ENCODE peak calls at places on chromosomes 13 and 19, in four cellular contexts. One of them, this sample, is unnamed. For H3K4me1, the result is how much of the 10 kb centered on the place peaks cover.

GRCh38 chr19:38059897-38060296 is 152.9 kb downstream of the SIPA1L3 start:
- DNase-seq in IMR-90: no peak
- DNase-seq in heart left ventricle: no peak
- DNase-seq in uterus: no peak
- DNase-seq in this sample: no peak

GRCh38 chr19:38361633-38362075 is 12.7 kb upstream of the PSMD8 start:
- DNase-seq in heart left ventricle: peak
- DNase-seq in uterus: peak
- DNase-seq in IMR-90: peak
- DNase-seq in this sample: peak

GRCh38 chr13:111659842-111660241 is 339.4 kb downstream of the TEX29 start:
- DNase-seq in IMR-90: no peak
- DNase-seq in uterus: no peak
- DNase-seq in heart left ventricle: no peak
- DNase-seq in this sample: no peak

GRCh38 chr13:48853381-48854102 is 122.2 kb upstream of the FNDC3A start:
- DNase-seq in uterus: no peak
- DNase-seq in heart left ventricle: no peak
- DNase-seq in IMR-90: peak
- DNase-seq in this sample: no peak

GRCh38 chr19:19443902-19444693 is 38.6 kb downstream of the GATAD2A start:
- DNase-seq in IMR-90: no peak
- DNase-seq in uterus: no peak
- DNase-seq in heart left ventricle: no peak
- DNase-seq in this sample: no peak

GRCh38 chr19:43699506-43700367 is 16.1 kb upstream of the IRGC start:
- DNase-seq in uterus: no peak
- DNase-seq in IMR-90: peak
- DNase-seq in heart left ventricle: peak
- DNase-seq in this sample: peak

GRCh38 chr13:66359393-66359792 is 870.7 kb downstream of the PCDH9 start:
- DNase-seq in uterus: no peak
- DNase-seq in IMR-90: no peak
- DNase-seq in heart left ventricle: no peak
- DNase-seq in this sample: no peak

GRCh38 chr19:15075801-15076200 is 6.2 kb upstream of the OR1I1 start:
- DNase-seq in heart left ventricle: no peak
- DNase-seq in uterus: no peak
- DNase-seq in IMR-90: no peak
- DNase-seq in this sample: no peak

GRCh38 chr19:8361921-8362793 is 1.8 kb upstream of the ANGPTL4 start:
- DNase-seq in heart left ventricle: peak
- DNase-seq in uterus: peak
- DNase-seq in IMR-90: peak
- DNase-seq in this sample: peak

GRCh38 chr19:35937345-35938281 is 1.4 kb downstream of the LRFN3 start:
- DNase-seq in heart left ventricle: peak
- DNase-seq in uterus: no peak
- DNase-seq in IMR-90: no peak
- DNase-seq in this sample: no peak

GRCh38 chr19:46932346-46932745 is 71.5 kb downstream of the ARHGAP35 start:
- DNase-seq in heart left ventricle: no peak
- DNase-seq in IMR-90: peak
- DNase-seq in uterus: no peak
- DNase-seq in this sample: no peak

DNA sequence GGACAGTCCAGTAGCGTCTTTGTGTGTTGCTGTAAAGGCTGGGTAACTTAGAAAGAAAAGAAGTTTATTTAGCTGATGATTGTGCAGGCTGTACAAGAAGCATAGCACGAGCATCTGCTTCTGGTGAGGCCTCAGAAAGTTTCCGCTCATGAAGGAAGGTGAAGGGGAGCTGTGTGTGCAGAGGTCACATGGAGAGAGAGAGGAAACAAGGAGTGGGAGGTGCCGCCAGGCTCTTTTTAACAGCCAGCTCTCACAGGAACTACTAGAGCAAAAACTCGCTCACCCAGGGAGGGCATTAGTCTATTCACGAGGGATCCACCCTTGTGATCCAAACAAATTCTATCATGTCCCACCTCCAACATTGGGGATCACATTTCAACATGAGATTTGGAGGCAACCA is 99.8 kb downstream of the GPR12 start:
- DNase-seq in IMR-90: no peak
- DNase-seq in uterus: no peak
- DNase-seq in heart left ventricle: no peak
- DNase-seq in this sample: no peak
- H3K4me1 ChIP-seq in IMR-90: under half
- H3K4me1 ChIP-seq in uterus: under half
- H3K4me1 ChIP-seq in heart left ventricle: under half
- H3K4me1 ChIP-seq in this sample: under half

DNA sequence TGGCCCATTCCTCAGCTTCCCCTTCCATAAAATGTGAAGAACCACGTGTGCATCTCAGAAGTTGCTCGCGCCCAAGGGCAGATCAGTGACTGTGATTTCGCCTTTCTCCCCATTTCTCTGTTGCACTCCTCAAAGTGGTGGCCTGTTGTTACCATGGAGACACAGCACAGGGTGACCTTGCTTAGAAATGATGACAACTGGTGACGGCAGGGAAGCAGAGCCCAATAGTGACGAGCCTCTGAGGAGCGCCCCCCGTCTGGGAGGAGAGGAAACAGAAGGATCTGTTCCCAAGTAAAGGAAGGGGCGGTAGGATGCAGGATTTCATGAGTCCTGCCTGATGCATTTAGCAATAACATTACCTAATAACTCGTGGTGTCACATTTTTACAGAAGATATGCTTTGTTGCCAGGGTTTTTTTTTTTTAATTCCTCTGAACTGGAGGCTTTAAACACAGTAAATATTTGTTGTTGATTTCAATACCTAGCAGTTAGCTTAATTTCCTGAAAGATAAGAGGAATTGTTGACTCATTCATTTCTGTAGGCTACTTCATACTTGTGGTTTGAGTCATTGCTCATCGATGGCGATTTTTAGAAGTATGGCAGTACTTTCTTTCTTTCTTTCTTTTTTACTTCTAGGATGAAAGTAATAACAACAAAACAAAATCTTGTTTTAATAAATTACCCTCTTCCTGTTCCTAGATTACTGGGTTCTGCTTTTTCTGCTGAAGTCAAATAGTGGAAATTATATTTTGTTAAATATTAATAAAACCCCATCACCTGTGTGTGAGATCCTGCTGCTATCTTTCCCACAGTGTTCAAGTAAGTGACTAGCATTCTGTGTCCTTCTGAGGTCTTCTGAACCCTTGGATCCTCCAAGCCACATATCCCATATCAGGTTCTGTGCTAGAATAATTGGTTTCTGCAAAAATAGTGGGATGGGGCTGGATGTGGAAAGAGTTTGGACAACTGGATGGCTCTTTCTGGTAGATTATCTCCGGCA is 36.0 kb downstream of the MBNL2 start:
- DNase-seq in heart left ventricle: peak
- DNase-seq in IMR-90: peak
- DNase-seq in uterus: peak
- DNase-seq in this sample: peak
- TF ChIP-seq POLR2A in heart left ventricle: no peak
- TF ChIP-seq POLR2A in IMR-90: no peak
- TF ChIP-seq POLR2A in uterus: no peak
- TF ChIP-seq POLR2A in this sample: no peak

DNA sequence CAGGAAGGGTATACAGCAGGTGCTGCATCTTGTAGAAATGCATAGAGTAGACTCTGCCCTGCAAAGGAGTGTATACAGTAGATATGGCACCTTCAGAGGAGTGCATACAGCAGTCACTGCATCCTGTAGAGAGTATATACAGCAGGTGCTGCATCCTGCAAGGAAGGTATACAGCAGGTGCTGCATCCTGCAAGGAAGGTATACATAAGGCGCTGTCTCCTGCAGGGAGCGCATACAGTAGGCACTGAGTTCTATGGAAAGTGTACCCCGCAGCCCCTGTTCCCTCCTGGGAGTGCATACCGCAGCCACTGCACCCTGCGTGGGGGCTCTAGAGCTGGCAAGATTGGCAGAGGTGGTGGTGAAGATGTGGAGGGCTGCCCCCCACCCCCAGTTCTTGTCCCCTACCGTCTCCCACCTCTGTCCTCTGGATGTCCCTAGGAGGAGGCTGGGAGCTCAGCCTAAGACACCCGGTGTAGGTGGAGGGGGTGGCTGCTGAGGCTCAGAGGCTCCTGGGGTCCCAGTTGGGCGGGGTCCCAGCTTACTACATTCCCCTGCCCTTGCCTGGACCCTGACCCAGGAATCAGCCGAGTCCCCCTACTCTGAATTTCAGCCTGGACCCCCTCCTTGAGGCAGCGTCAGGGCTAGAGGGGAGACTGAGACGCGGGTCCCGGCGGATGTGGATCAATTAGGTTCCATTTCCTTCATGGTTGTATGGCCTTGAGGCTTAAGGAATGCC is 2.3 kb upstream of the ADAMTSL5 start:
- DNase-seq in heart left ventricle: no peak
- DNase-seq in IMR-90: no peak
- DNase-seq in uterus: no peak
- DNase-seq in this sample: no peak
- H3K27ac ChIP-seq in heart left ventricle: no peak
- H3K27ac ChIP-seq in IMR-90: no peak
- H3K27ac ChIP-seq in uterus: no peak
- H3K27ac ChIP-seq in this sample: no peak

DNA sequence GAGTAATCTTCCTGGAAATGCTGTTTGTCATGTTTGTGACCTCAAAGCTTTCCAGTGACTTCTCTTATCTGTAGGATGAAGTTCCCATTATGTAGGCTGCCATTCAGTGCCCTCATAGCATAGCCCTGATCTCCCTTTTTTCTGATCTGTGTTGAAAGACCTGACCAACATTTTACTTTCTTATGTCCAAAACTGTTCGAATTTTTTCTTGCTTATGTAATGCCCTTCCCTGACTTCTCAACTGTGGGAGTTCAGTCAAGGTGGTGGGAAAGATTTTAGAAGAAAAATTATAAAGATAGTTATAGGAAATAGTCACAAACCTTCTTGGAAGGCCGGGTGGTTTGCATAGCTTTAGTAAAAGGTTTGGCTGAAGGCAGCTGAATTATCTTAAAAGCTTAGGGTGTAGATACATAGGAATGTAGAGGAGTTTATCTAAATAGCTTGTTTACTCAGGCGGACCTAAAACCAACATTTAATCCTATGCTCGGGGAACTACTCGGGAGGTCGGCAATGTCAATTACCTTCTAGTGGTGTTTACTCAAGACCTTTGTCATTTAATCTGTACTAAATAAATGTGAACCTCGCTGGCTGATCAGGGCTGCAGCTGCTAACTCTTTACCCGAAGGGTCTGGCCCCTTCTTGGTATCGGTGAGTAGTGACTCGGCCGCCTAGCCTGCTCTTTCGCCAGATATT is 44.3 kb downstream of the PSG3 start:
- DNase-seq in uterus: no peak
- DNase-seq in heart left ventricle: no peak
- DNase-seq in IMR-90: no peak
- DNase-seq in this sample: no peak
- H3K4me1 ChIP-seq in uterus: under half
- H3K4me1 ChIP-seq in heart left ventricle: under half
- H3K4me1 ChIP-seq in IMR-90: under half
- H3K4me1 ChIP-seq in this sample: under half

DNA sequence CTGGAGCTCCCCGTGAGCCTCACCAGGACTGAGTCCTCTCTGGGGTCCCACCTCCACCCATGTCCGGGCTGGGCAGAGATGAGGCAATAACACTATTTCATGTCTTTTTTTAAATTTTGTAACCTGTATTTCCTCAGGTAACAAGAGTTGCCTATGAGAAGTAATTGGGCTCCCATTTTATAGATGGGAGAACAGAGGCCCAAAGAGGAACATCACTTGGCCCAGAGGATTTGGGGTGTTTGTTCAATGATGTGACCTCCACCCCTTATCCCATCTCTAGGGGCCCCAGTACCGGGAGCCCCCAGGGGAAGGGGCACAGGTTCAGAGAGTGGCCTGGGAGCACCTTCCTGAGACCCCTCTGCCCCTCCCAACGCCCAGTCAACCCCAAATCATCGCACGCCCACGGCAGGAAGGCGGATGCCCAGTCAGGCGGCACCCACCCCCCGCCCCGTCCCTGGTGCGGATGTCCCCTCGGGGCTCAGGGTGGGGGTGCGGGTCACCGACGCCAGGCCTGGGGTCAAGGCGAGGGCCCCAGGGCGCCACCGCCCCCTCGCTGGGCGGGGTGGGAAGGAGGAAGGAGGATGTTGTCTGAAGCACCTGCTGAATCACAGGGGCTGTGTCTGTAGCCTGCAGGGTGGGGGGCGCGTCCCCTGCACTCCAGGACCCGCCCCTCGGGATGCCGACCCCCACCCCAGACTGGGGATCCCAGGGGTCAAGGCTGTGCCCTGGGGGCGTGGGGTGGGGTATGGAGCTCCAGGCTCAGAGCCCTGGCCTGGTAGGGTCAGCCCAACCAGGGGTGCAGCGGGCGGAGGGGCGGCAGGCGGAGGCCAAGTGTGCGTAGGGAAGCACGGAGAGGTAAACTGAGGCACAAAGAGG is 9.0 kb upstream of the CIRBP start:
- DNase-seq in heart left ventricle: peak
- DNase-seq in IMR-90: no peak
- DNase-seq in uterus: no peak
- DNase-seq in this sample: peak
- TF ChIP-seq POLR2A in heart left ventricle: no peak
- TF ChIP-seq POLR2A in IMR-90: peak
- TF ChIP-seq POLR2A in uterus: no peak
- TF ChIP-seq POLR2A in this sample: no peak

GRCh38 chr13:26557393-26558073 is at the start of gene WASF3:
- DNase-seq in IMR-90: peak
- DNase-seq in heart left ventricle: peak
- DNase-seq in uterus: peak
- DNase-seq in this sample: peak
- H3K27ac ChIP-seq in IMR-90: peak
- H3K27ac ChIP-seq in heart left ventricle: no peak
- H3K27ac ChIP-seq in uterus: peak
- H3K27ac ChIP-seq in this sample: peak